ENCODE peak calls at places on chromosome 16, in five cellular contexts. H is breast epithelium, W is PC-9, Z is adrenal gland, T is MM.1S. O is an unnamed sample.

GRCh38 chr16:69831212-69832123 is 69.3 kb downstream of the WWP2 start:
- DNase-seq in H (no peak), W (no peak), Z (no peak), T (no peak), O (peak; percentile 21)

GRCh38 chr16:30458561-30459394 is 13.1 kb upstream of the SEPHS2 start:
- DNase-seq in H (no peak), W (no peak), Z (no peak), T (no peak), O (no peak)

GRCh38 chr16:11759163-11759834 is 16.6 kb upstream of the TXNDC11 start:
- DNase-seq in H (no peak), W (no peak), Z (no peak), T (no peak), O (no peak)

GRCh38 chr16:72961115-72961832 is 86.7 kb downstream of the ZFHX3 start:
- DNase-seq in H (no peak), W (no peak), Z (no peak), T (no peak), O (no peak)

GRCh38 chr16:75305364-75306101 is 54.1 kb upstream of the BCAR1 start:
- DNase-seq in H (peak; percentile 88), W (peak; percentile 100), Z (peak; percentile 92), T (no peak), O (peak; percentile 97)

GRCh38 chr16:67647111-67647651 is 2.2 kb downstream of the CARMIL2 start:
- DNase-seq in H (no peak), W (no peak), Z (no peak), T (no peak), O (no peak)

GRCh38 chr16:17273142-17273561 is 197.6 kb downstream of the XYLT1 start:
- DNase-seq in H (no peak), W (no peak), Z (peak; percentile 70), T (no peak), O (peak; percentile 81)

GRCh38 chr16:59021751-59022150 is 287.6 kb upstream of the GOT2 start:
- DNase-seq in H (no peak), W (no peak), Z (no peak), T (no peak), O (no peak)

GRCh38 chr16:49023095-49023494 is 258.5 kb downstream of the CBLN1 start:
- DNase-seq in H (no peak), W (no peak), Z (no peak), T (no peak), O (no peak)

GRCh38 chr16:66746682-66747081 is 4.7 kb downstream of the DYNC1LI2 start:
- DNase-seq in H (no peak), W (no peak), Z (no peak), T (peak; percentile 70), O (no peak)

GRCh38 chr16:89034573-89034961 is 57.6 kb upstream of the CBFA2T3 start:
- DNase-seq in H (no peak), W (no peak), Z (no peak), T (no peak), O (no peak)

GRCh38 chr16:28478511-28479180 is 6.5 kb upstream of the NPIPB7 start:
- DNase-seq in H (no peak), W (no peak), Z (peak; percentile 10), T (no peak), O (no peak)

GRCh38 chr16:6133009-6133408 is 1035.4 kb upstream of the EEF2KMT start:
- DNase-seq in H (no peak), W (no peak), Z (no peak), T (no peak), O (no peak)

GRCh38 chr16:67541391-67542263 is 13.0 kb downstream of the RIPOR1 start:
- DNase-seq in H (no peak), W (no peak), Z (peak; percentile 69), T (no peak), O (no peak)

GRCh38 chr16:35192993-35193392 is 1733.6 kb downstream of the TP53TG3F start:
- DNase-seq in H (no peak), W (no peak), Z (no peak), T (no peak), O (no peak)

GRCh38 chr16:68309798-68310197 is 948 bp downstream of the SLC7A6OS start:
- DNase-seq in H (no peak), W (no peak), Z (no peak), T (peak; percentile 30), O (no peak)

GRCh38 chr16:78096386-78096785 is 3.1 kb upstream of the WWOX start:
- DNase-seq in H (no peak), W (no peak), Z (no peak), T (no peak), O (no peak)

GRCh38 chr16:13136896-13137295 is 235.5 kb downstream of the SHISA9 start:
- DNase-seq in H (peak; percentile 30), W (no peak), Z (no peak), T (no peak), O (no peak)

GRCh38 chr16:22232277-22233049 is 26.4 kb downstream of the EEF2K start:
- DNase-seq in H (peak; percentile 48), W (peak; percentile 94), Z (no peak), T (no peak), O (no peak)

GRCh38 chr16:9441021-9441420 is 349.6 kb downstream of the HAPSTR1 start:
- DNase-seq in H (no peak), W (no peak), Z (no peak), T (peak; percentile 42), O (no peak)

GRCh38 chr16:76668207-76668725 is 391.1 kb downstream of the CNTNAP4 start:
- DNase-seq in H (no peak), W (no peak), Z (no peak), T (no peak), O (no peak)

GRCh38 chr16:68860978-68861892 is 17.9 kb downstream of the TANGO6 start:
- DNase-seq in H (no peak), W (no peak), Z (no peak), T (no peak), O (no peak)

GRCh38 chr16:50295541-50296132 is 29.3 kb downstream of the ADCY7 start:
- DNase-seq in H (no peak), W (no peak), Z (no peak), T (no peak), O (no peak)

GRCh38 chr16:49483651-49484451 is 110.2 kb downstream of the C16orf78 start:
- DNase-seq in H (no peak), W (no peak), Z (no peak), T (no peak), O (no peak)

GRCh38 chr16:2056077-2056476 is 8.3 kb downstream of the TSC2 start:
- DNase-seq in H (no peak), W (no peak), Z (no peak), T (no peak), O (no peak)

GRCh38 chr16:10731790-10732189 is 11.9 kb upstream of the NUBP1 start:
- DNase-seq in H (no peak), W (no peak), Z (no peak), T (no peak), O (no peak)
- H3K27me3 ChIP-seq in H (no peaks in the 10 kb centered on the region), W (no peaks in the 10 kb centered on the region), Z (no peaks in the 10 kb centered on the region), T (no peaks in the 10 kb centered on the region), O (no peaks in the 10 kb centered on the region)

GRCh38 chr16:85003723-85004586 is 7.4 kb downstream of the ZDHHC7 start:
- DNase-seq in H (no peak), W (no peak), Z (no peak), T (no peak), O (no peak)
- H3K27ac ChIP-seq in H (peak overlapping the region; percentile 85), W (peak overlapping the region; percentile 66), Z (no peak overlapping the region), T (no peak overlapping the region), O (peak overlapping the region; percentile 90)

GRCh38 chr16:86479419-86479818 is 30.9 kb upstream of the FOXF1 start:
- DNase-seq in H (peak; percentile 17), W (no peak), Z (peak; percentile 71), T (no peak), O (no peak)
- H3K27me3 ChIP-seq in H (no peaks in the 10 kb centered on the region), W (peaks cover 91% of the 10 kb centered on the region), Z (peaks cover 4% of the 10 kb centered on the region), T (peaks cover 72% of the 10 kb centered on the region), O (no peaks in the 10 kb centered on the region)

DNA sequence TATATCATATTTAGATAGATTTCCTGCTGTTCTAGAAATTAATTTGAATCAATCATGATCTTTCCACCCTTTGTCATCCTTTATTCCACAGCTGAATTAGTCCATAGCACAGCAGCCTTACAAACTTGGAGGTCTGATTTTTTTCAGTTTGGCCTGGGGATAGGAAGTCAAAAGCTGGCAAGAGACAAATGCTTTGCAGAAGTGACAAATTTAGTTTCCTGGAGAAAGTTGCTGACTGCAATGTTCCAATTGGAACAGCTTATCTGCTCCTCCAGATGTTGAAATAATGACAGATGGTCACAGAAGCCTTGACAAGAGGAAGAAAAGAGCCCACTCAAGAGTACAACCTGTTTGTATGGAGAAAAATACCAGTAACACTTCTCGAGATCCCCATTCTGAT is 1276.1 kb upstream of the CDH8 start:
- DNase-seq in H (no peak), W (no peak), Z (no peak), T (no peak), O (no peak)
- H3K27ac ChIP-seq in H (no peak overlapping the region), W (no peak overlapping the region), Z (no peak overlapping the region), T (no peak overlapping the region), O (no peak overlapping the region)

GRCh38 chr16:19400709-19401108 is 17.0 kb upstream of the TMC5 start:
- DNase-seq in H (no peak), W (no peak), Z (no peak), T (peak; percentile 63), O (no peak)
- H3K27me3 ChIP-seq in H (no peaks in the 10 kb centered on the region), W (no peaks in the 10 kb centered on the region), Z (peaks cover 4% of the 10 kb centered on the region), T (no peaks in the 10 kb centered on the region), O (no peaks in the 10 kb centered on the region)

DNA sequence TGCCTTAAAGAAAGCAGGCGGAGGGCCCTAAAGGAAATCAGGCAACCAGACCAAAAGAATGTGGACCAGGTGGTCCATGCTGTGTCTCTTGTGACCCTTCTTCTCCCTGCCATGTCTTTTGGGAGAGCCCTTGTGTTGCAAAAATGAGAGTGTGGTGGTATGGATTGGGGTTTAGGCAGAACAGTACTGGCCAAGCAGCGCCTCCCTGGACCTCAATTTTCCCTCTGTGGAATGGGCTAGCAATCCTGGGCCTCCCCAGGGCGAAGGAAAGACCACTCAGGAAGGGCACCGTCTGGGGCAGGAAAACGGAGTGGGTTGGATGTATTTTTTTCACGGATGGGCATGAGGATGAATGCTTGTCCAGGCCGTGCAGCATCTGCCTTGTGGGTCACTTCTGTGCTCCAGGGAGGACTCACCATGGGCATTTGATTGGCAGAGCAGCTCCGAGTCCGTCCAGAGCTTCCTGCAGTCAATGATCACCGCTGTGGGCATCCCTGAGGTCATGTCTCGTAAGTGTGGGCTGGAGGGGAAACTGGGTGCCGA is 7.6 kb upstream of the NLRC5 start:
- DNase-seq in H (no peak), W (no peak), Z (no peak), T (no peak), O (no peak)
- H3K27ac ChIP-seq in H (no peak overlapping the region), W (no peak overlapping the region), Z (no peak overlapping the region), T (no peak overlapping the region), O (no peak overlapping the region)

GRCh38 chr16:982152-983043 is 828 bp downstream of the SOX8 start:
- DNase-seq in H (no peak), W (no peak), Z (no peak), T (no peak), O (no peak)
- H3K27me3 ChIP-seq in H (peaks cover 2% of the 10 kb centered on the region), W (peaks cover 63% of the 10 kb centered on the region), Z (peaks cover 27% of the 10 kb centered on the region), T (peaks cover 84% of the 10 kb centered on the region), O (peaks cover 84% of the 10 kb centered on the region)